ENCODE peak calls at places on chromosomes 3 and 15, in seven cellular contexts. One of them, this sample, is unnamed.

GRCh38 chr15:39936187-39936586 is 2.3 kb downstream of the EIF2AK4 start:
- DNase-seq in upper lobe of right lung: no peak
- DNase-seq in AG09309: no peak
- DNase-seq in GM23338: no peak
- DNase-seq in fibroblast of lung: peak; percentile 92
- DNase-seq in HL-60: no peak
- DNase-seq in CD8-positive, alpha-beta T cell: no peak
- DNase-seq in this sample: no peak

GRCh38 chr3:120637836-120638559 is 41.9 kb downstream of the NDUFB4 start:
- DNase-seq in AG09309: no peak
- DNase-seq in GM23338: no peak
- DNase-seq in upper lobe of right lung: no peak
- DNase-seq in CD8-positive, alpha-beta T cell: no peak
- DNase-seq in fibroblast of lung: no peak
- DNase-seq in HL-60: peak; percentile 10
- DNase-seq in this sample: no peak

GRCh38 chr3:142888484-142889262 is at the start of gene PCOLCE2:
- DNase-seq in HL-60: no peak
- DNase-seq in GM23338: peak; percentile 64
- DNase-seq in AG09309: no peak
- DNase-seq in CD8-positive, alpha-beta T cell: no peak
- DNase-seq in upper lobe of right lung: peak; percentile 69
- DNase-seq in fibroblast of lung: peak; percentile 48
- DNase-seq in this sample: no peak

GRCh38 chr3:52086939-52087675 is 30.7 kb upstream of the DUSP7 start:
- DNase-seq in AG09309: no peak
- DNase-seq in GM23338: no peak
- DNase-seq in HL-60: peak; percentile 85
- DNase-seq in fibroblast of lung: peak; percentile 41
- DNase-seq in CD8-positive, alpha-beta T cell: no peak
- DNase-seq in upper lobe of right lung: peak; percentile 69
- DNase-seq in this sample: no peak

GRCh38 chr3:64300790-64301423 is 75.6 kb upstream of the PRICKLE2 start:
- DNase-seq in upper lobe of right lung: no peak
- DNase-seq in HL-60: no peak
- DNase-seq in fibroblast of lung: peak; percentile 90
- DNase-seq in AG09309: peak; percentile 81
- DNase-seq in CD8-positive, alpha-beta T cell: no peak
- DNase-seq in GM23338: no peak
- DNase-seq in this sample: no peak

GRCh38 chr3:55405436-55405835 is 81.7 kb downstream of the WNT5A start:
- DNase-seq in HL-60: no peak
- DNase-seq in fibroblast of lung: peak; percentile 19
- DNase-seq in CD8-positive, alpha-beta T cell: no peak
- DNase-seq in upper lobe of right lung: no peak
- DNase-seq in GM23338: peak; percentile 92
- DNase-seq in AG09309: no peak
- DNase-seq in this sample: no peak

GRCh38 chr3:9501226-9501625 is 52.4 kb downstream of the LHFPL4 start:
- DNase-seq in GM23338: no peak
- DNase-seq in fibroblast of lung: peak; percentile 39
- DNase-seq in upper lobe of right lung: no peak
- DNase-seq in HL-60: no peak
- DNase-seq in CD8-positive, alpha-beta T cell: no peak
- DNase-seq in AG09309: no peak
- DNase-seq in this sample: no peak

GRCh38 chr3:37096972-37097371 is 77.4 kb downstream of the LRRFIP2 start:
- DNase-seq in upper lobe of right lung: no peak
- DNase-seq in CD8-positive, alpha-beta T cell: no peak
- DNase-seq in AG09309: no peak
- DNase-seq in fibroblast of lung: peak; percentile 33
- DNase-seq in HL-60: no peak
- DNase-seq in GM23338: no peak
- DNase-seq in this sample: no peak

GRCh38 chr3:120198305-120198878 is 86.6 kb downstream of the GPR156 start:
- DNase-seq in upper lobe of right lung: no peak
- DNase-seq in GM23338: no peak
- DNase-seq in CD8-positive, alpha-beta T cell: no peak
- DNase-seq in HL-60: no peak
- DNase-seq in AG09309: no peak
- DNase-seq in fibroblast of lung: peak; percentile 51
- DNase-seq in this sample: no peak

GRCh38 chr3:112730210-112730609 is 89.3 kb upstream of the CCDC80 start:
- DNase-seq in GM23338: no peak
- DNase-seq in AG09309: no peak
- DNase-seq in CD8-positive, alpha-beta T cell: no peak
- DNase-seq in fibroblast of lung: no peak
- DNase-seq in HL-60: no peak
- DNase-seq in upper lobe of right lung: no peak
- DNase-seq in this sample: no peak

GRCh38 chr3:65026151-65026550 is 338.4 kb upstream of the ADAMTS9 start:
- DNase-seq in HL-60: no peak
- DNase-seq in upper lobe of right lung: no peak
- DNase-seq in AG09309: no peak
- DNase-seq in CD8-positive, alpha-beta T cell: no peak
- DNase-seq in fibroblast of lung: no peak
- DNase-seq in GM23338: peak; percentile 44
- DNase-seq in this sample: no peak

GRCh38 chr3:58055309-58055708 is 47.1 kb downstream of the FLNB start:
- DNase-seq in upper lobe of right lung: no peak
- DNase-seq in fibroblast of lung: peak; percentile 77
- DNase-seq in HL-60: no peak
- DNase-seq in CD8-positive, alpha-beta T cell: no peak
- DNase-seq in AG09309: no peak
- DNase-seq in GM23338: no peak
- DNase-seq in this sample: no peak

GRCh38 chr15:51229907-51230328 is 108.5 kb downstream of the CYP19A1 start:
- DNase-seq in GM23338: peak; percentile 64
- DNase-seq in fibroblast of lung: peak; percentile 22
- DNase-seq in CD8-positive, alpha-beta T cell: no peak
- DNase-seq in AG09309: no peak
- DNase-seq in HL-60: no peak
- DNase-seq in upper lobe of right lung: no peak
- DNase-seq in this sample: no peak

GRCh38 chr15:77019476-77020331 is 24.8 kb downstream of the PSTPIP1 start:
- DNase-seq in upper lobe of right lung: peak; percentile 54
- DNase-seq in fibroblast of lung: peak; percentile 46
- DNase-seq in CD8-positive, alpha-beta T cell: no peak
- DNase-seq in AG09309: no peak
- DNase-seq in GM23338: no peak
- DNase-seq in HL-60: no peak
- DNase-seq in this sample: no peak

GRCh38 chr15:82044373-82045178 is 1.2 kb downstream of the MEX3B start:
- DNase-seq in upper lobe of right lung: no peak
- DNase-seq in AG09309: no peak
- DNase-seq in CD8-positive, alpha-beta T cell: no peak
- DNase-seq in GM23338: peak; percentile 86
- DNase-seq in HL-60: no peak
- DNase-seq in fibroblast of lung: peak; percentile 84
- DNase-seq in this sample: no peak

GRCh38 chr3:102206506-102207145 is 228.2 kb upstream of the ZPLD1 start:
- DNase-seq in GM23338: peak; percentile 24
- DNase-seq in AG09309: peak; percentile 62
- DNase-seq in fibroblast of lung: peak; percentile 76
- DNase-seq in HL-60: no peak
- DNase-seq in upper lobe of right lung: peak; percentile 78
- DNase-seq in CD8-positive, alpha-beta T cell: no peak
- DNase-seq in this sample: peak; percentile 90

GRCh38 chr15:34616613-34617012 is 33.2 kb upstream of the GOLGA8B start:
- DNase-seq in upper lobe of right lung: no peak
- DNase-seq in GM23338: peak; percentile 11
- DNase-seq in AG09309: no peak
- DNase-seq in HL-60: no peak
- DNase-seq in fibroblast of lung: peak; percentile 52
- DNase-seq in CD8-positive, alpha-beta T cell: no peak
- DNase-seq in this sample: peak; percentile 16

GRCh38 chr3:30664449-30664848 is 58.0 kb downstream of the TGFBR2 start:
- DNase-seq in HL-60: no peak
- DNase-seq in AG09309: no peak
- DNase-seq in fibroblast of lung: no peak
- DNase-seq in CD8-positive, alpha-beta T cell: no peak
- DNase-seq in GM23338: no peak
- DNase-seq in upper lobe of right lung: no peak
- DNase-seq in this sample: no peak

GRCh38 chr3:46865034-46865507 is 1.8 kb upstream of the MYL3 start:
- DNase-seq in AG09309: no peak
- DNase-seq in CD8-positive, alpha-beta T cell: no peak
- DNase-seq in upper lobe of right lung: peak; percentile 85
- DNase-seq in HL-60: peak; percentile 50
- DNase-seq in fibroblast of lung: no peak
- DNase-seq in GM23338: no peak
- DNase-seq in this sample: no peak

DNA sequence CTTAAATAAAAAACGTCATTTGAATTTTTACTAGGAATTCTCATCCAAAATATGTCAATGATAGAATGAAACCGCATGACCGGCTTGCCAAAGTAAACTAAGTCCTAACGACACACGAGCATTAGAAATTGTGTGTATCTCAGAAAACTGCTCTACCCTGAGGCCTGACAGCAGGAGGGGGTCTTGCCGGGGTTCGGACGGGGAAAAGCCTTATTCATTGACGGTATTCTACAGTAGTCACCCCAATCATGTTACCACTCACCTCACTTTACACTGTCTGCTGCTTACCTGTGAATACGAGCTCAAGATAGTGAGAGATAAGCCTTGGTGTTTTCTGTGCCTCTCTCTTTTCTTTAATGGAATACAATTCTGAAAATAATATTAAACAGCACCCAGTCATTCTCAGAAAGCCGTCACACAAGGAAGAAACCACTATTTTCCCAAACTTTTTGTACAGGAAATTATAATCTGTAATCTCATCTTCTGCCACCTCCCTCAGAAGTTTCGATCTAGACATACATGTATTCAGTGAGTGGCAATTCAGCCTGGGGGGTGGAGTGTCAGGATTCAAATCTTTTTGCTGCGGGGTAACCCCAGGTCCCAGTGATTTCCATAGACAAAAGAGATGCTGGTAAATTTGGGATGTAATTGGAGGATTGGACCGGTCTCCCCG is 497 bp upstream of the FAM43A start:
- DNase-seq in HL-60: no peak
- DNase-seq in AG09309: no peak
- DNase-seq in upper lobe of right lung: no peak
- DNase-seq in GM23338: no peak
- DNase-seq in fibroblast of lung: no peak
- DNase-seq in CD8-positive, alpha-beta T cell: no peak
- DNase-seq in this sample: no peak
- TF ChIP-seq CTCF in HL-60: no peak
- TF ChIP-seq CTCF in AG09309: no peak
- TF ChIP-seq CTCF in upper lobe of right lung: no peak
- TF ChIP-seq CTCF in GM23338: no peak
- TF ChIP-seq CTCF in fibroblast of lung: no peak
- TF ChIP-seq CTCF in CD8-positive, alpha-beta T cell: no peak
- TF ChIP-seq CTCF in this sample: no peak

DNA sequence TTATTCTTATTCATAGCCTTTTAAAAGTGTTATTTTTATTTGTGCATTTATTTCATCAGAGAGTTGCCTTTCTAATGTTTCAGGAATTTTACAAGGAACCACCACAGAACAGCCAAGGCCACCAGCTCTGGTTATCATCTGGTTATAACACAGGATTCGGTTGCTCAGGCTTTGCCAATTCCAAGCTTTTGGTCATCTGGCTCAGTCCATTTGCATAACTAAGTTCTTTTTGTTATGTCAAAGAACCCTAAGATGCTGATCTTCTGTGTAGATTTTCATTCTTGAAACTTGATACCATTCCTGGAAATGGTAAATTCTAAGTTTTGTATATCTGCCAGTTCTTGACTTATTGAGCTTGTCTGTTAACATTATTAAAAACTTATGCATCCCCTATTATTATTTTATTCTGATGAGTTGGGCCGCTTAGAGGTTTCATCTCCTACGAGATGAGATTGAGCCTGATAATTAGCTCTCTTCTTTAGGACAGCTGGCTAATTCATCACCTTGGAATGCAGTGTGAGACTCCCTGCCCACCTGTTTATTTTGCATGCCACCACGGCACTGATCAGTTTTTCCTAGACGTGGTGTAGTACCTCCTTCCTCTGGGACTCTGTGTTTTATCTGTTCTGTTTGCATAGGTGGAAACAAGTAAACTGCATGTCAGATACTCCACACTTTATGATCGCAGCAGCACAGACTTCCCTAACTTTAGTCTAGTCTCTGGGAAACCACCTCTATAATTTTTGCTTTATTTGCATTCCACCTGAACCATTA is 264.8 kb downstream of the SLCO3A1 start:
- DNase-seq in HL-60: no peak
- DNase-seq in AG09309: peak; percentile 47
- DNase-seq in fibroblast of lung: peak; percentile 60
- DNase-seq in GM23338: peak; percentile 88
- DNase-seq in CD8-positive, alpha-beta T cell: no peak
- DNase-seq in upper lobe of right lung: no peak
- DNase-seq in this sample: no peak
- H3K4me3 ChIP-seq in HL-60: no peak overlapping the region
- H3K4me3 ChIP-seq in AG09309: no peak overlapping the region
- H3K4me3 ChIP-seq in fibroblast of lung: no peak overlapping the region
- H3K4me3 ChIP-seq in GM23338: peak overlapping the region; percentile 1
- H3K4me3 ChIP-seq in CD8-positive, alpha-beta T cell: no peak overlapping the region
- H3K4me3 ChIP-seq in upper lobe of right lung: no peak overlapping the region
- H3K4me3 ChIP-seq in this sample: no peak overlapping the region

GRCh38 chr3:72655151-72655551 is 193.1 kb downstream of the SHQ1 start:
- DNase-seq in AG09309: no peak
- DNase-seq in HL-60: no peak
- DNase-seq in CD8-positive, alpha-beta T cell: no peak
- DNase-seq in GM23338: peak; percentile 97
- DNase-seq in upper lobe of right lung: no peak
- DNase-seq in fibroblast of lung: peak; percentile 58
- DNase-seq in this sample: no peak

GRCh38 chr3:72657666-72658065 is 190.6 kb downstream of the SHQ1 start:
- DNase-seq in GM23338: no peak
- DNase-seq in upper lobe of right lung: no peak
- DNase-seq in fibroblast of lung: no peak
- DNase-seq in HL-60: no peak
- DNase-seq in CD8-positive, alpha-beta T cell: peak; percentile 37
- DNase-seq in AG09309: no peak
- DNase-seq in this sample: no peak

GRCh38 chr3:72658466-72659100 is 189.7 kb downstream of the SHQ1 start:
- DNase-seq in HL-60: no peak
- DNase-seq in AG09309: no peak
- DNase-seq in fibroblast of lung: no peak
- DNase-seq in upper lobe of right lung: no peak
- DNase-seq in CD8-positive, alpha-beta T cell: no peak
- DNase-seq in GM23338: no peak
- DNase-seq in this sample: no peak

GRCh38 chr3:72652395-72652794 is 195.8 kb downstream of the SHQ1 start:
- DNase-seq in fibroblast of lung: no peak
- DNase-seq in GM23338: no peak
- DNase-seq in AG09309: no peak
- DNase-seq in HL-60: no peak
- DNase-seq in CD8-positive, alpha-beta T cell: no peak
- DNase-seq in upper lobe of right lung: no peak
- DNase-seq in this sample: no peak

GRCh38 chr3:72655758-72656157 is 192.5 kb downstream of the SHQ1 start:
- DNase-seq in HL-60: no peak
- DNase-seq in AG09309: no peak
- DNase-seq in fibroblast of lung: no peak
- DNase-seq in CD8-positive, alpha-beta T cell: no peak
- DNase-seq in upper lobe of right lung: no peak
- DNase-seq in GM23338: peak; percentile 65
- DNase-seq in this sample: no peak
- TF ChIP-seq CTCF in HL-60: no peak
- TF ChIP-seq CTCF in AG09309: no peak
- TF ChIP-seq CTCF in fibroblast of lung: no peak
- TF ChIP-seq CTCF in CD8-positive, alpha-beta T cell: no peak
- TF ChIP-seq CTCF in upper lobe of right lung: no peak
- TF ChIP-seq CTCF in GM23338: peak; percentile 78
- TF ChIP-seq CTCF in this sample: peak; percentile 33

GRCh38 chr15:98898122-98898521 is 109.5 kb downstream of the PGPEP1L start:
- DNase-seq in CD8-positive, alpha-beta T cell: no peak
- DNase-seq in fibroblast of lung: no peak
- DNase-seq in HL-60: no peak
- DNase-seq in AG09309: no peak
- DNase-seq in upper lobe of right lung: no peak
- DNase-seq in GM23338: no peak
- DNase-seq in this sample: no peak
- H3K4me3 ChIP-seq in CD8-positive, alpha-beta T cell: no peak overlapping the region
- H3K4me3 ChIP-seq in fibroblast of lung: no peak overlapping the region
- H3K4me3 ChIP-seq in HL-60: no peak overlapping the region
- H3K4me3 ChIP-seq in AG09309: no peak overlapping the region
- H3K4me3 ChIP-seq in upper lobe of right lung: no peak overlapping the region
- H3K4me3 ChIP-seq in GM23338: no peak overlapping the region
- H3K4me3 ChIP-seq in this sample: no peak overlapping the region

This sample was measured in epithelial cell of proximal tubule.